ENCODE peak calls at places on chromosome 15, in eight cellular contexts. H is Daoy, F is HTR-8/SVneo, A is LoVo, T is GM04503, K is Kasumi-1, S is ovary, B is NCI-H1092 treated with DMSO at 0.1 percent for 48 hours. I is an unnamed sample.

GRCh38 chr15:44193651-44194396 is 1.2 kb downstream of the FRMD5 start:
- DNase-seq in H (peak), F (peak), A (peak), T (no peak), K (no peak), S (no peak), B (peak), I (no peak)

GRCh38 chr15:25051399-25052154 is 96.8 kb downstream of the SNRPN start:
- DNase-seq in H (no peak), F (no peak), A (no peak), T (no peak), K (no peak), S (no peak), B (no peak), I (no peak)

GRCh38 chr15:42201801-42202200 is 6.3 kb downstream of the VPS39 start:
- DNase-seq in H (no peak), F (no peak), A (no peak), T (no peak), K (no peak), S (no peak), B (no peak), I (no peak)

GRCh38 chr15:77455696-77456293 is 35.1 kb downstream of the HMG20A start:
- DNase-seq in H (peak), F (no peak), A (no peak), T (peak), K (no peak), S (no peak), B (no peak), I (no peak)

GRCh38 chr15:85527907-85528306 is 147.5 kb downstream of the AKAP13 start:
- DNase-seq in H (peak), F (no peak), A (no peak), T (peak), K (no peak), S (no peak), B (no peak), I (no peak)

GRCh38 chr15:43911235-43911661 is 84.4 kb downstream of the WDR76 start:
- DNase-seq in H (peak), F (no peak), A (peak), T (peak), K (no peak), S (no peak), B (no peak), I (peak)

GRCh38 chr15:75149911-75150709 is 51.6 kb upstream of the C15orf39 start:
- DNase-seq in H (peak), F (no peak), A (peak), T (peak), K (no peak), S (no peak), B (no peak), I (peak)

GRCh38 chr15:76065267-76065666 is 5.5 kb downstream of the TMEM266 start:
- DNase-seq in H (no peak), F (no peak), A (no peak), T (no peak), K (peak), S (no peak), B (no peak), I (no peak)

GRCh38 chr15:77066961-77067690 is 3.8 kb downstream of the TSPAN3 start:
- DNase-seq in H (no peak), F (no peak), A (peak), T (no peak), K (no peak), S (no peak), B (no peak), I (no peak)

GRCh38 chr15:62756995-62757360 is 285.6 kb upstream of the TPM1 start:
- DNase-seq in H (no peak), F (no peak), A (no peak), T (no peak), K (no peak), S (no peak), B (no peak), I (no peak)

GRCh38 chr15:34001536-34001935 is 33.2 kb downstream of the CHRM5 start:
- DNase-seq in H (no peak), F (no peak), A (no peak), T (peak), K (no peak), S (no peak), B (no peak), I (no peak)

GRCh38 chr15:43518073-43518761 is 809 bp downstream of the MAP1A start:
- DNase-seq in H (peak), F (no peak), A (no peak), T (no peak), K (no peak), S (peak), B (peak), I (no peak)

GRCh38 chr15:98123297-98123696 is 162.8 kb downstream of the ARRDC4 start:
- DNase-seq in H (no peak), F (no peak), A (no peak), T (no peak), K (no peak), S (no peak), B (no peak), I (no peak)

GRCh38 chr15:71124937-71125755 is 9.9 kb downstream of the THSD4 start:
- DNase-seq in H (no peak), F (no peak), A (no peak), T (no peak), K (no peak), S (no peak), B (no peak), I (no peak)

GRCh38 chr15:57611119-57611518 is 19.4 kb downstream of the MYZAP start:
- DNase-seq in H (no peak), F (no peak), A (no peak), T (no peak), K (no peak), S (no peak), B (no peak), I (no peak)

GRCh38 chr15:72319360-72319984 is 485 bp downstream of the CELF6 start:
- DNase-seq in H (peak), F (peak), A (peak), T (no peak), K (no peak), S (peak), B (no peak), I (no peak)

GRCh38 chr15:44545934-44546802 is 9.2 kb downstream of the EIF3J start:
- DNase-seq in H (no peak), F (peak), A (no peak), T (no peak), K (no peak), S (no peak), B (no peak), I (no peak)

GRCh38 chr15:61915640-61916039 is 144.6 kb downstream of the VPS13C start:
- DNase-seq in H (no peak), F (no peak), A (no peak), T (peak), K (no peak), S (no peak), B (no peak), I (no peak)

GRCh38 chr15:51080286-51080685 is 14.4 kb downstream of the TNFAIP8L3 start:
- DNase-seq in H (no peak), F (no peak), A (no peak), T (no peak), K (no peak), S (no peak), B (no peak), I (no peak)

I was measured in Panc1.